ENCODE peak calls at places on chromosomes 13 and 19, in ten cellular contexts. Q is heart left ventricle; P is head of caudate nucleus; H is H54; I is IMR-90; Y is T1000; J is iris pigment epithelial cell; Z is left ventricle myocardium inferior; C is activated CD4-positive, CD25-positive, alpha-beta regulatory T cell; X is RPMI8226. L is an unnamed sample.

GRCh38 chr13:20782116-20782708 is 8.5 kb upstream of the EEF1AKMT1 start:
- DNase-seq in Q (no peak), X (peak), C (no peak), P (no peak), J (no peak), H (no peak), I (no peak), Y (no peak), Z (no peak), L (no peak)

GRCh38 chr19:6423499-6424189 is 967 bp downstream of the KHSRP start:
- DNase-seq in J (peak), Q (peak), H (peak), P (no peak), X (peak), I (peak), C (no peak), Y (no peak), Z (no peak), L (peak)

GRCh38 chr13:99405966-99406365 is 95.3 kb upstream of the TM9SF2 start:
- DNase-seq in J (no peak), Z (no peak), H (no peak), Q (no peak), C (no peak), Y (no peak), P (no peak), I (no peak), X (no peak), L (peak)

GRCh38 chr19:3099347-3100145 is 5.4 kb downstream of the GNA11 start:
- DNase-seq in Q (no peak), X (peak), H (no peak), I (no peak), Z (no peak), C (no peak), J (no peak), Y (no peak), P (no peak), L (no peak)

GRCh38 chr19:1110809-1111640 is 7.2 kb downstream of the GPX4 start:
- DNase-seq in Q (no peak), X (no peak), C (no peak), I (no peak), Y (no peak), Z (no peak), J (no peak), P (no peak), H (no peak), L (peak)

GRCh38 chr13:47044842-47045241 is 148.0 kb upstream of the HTR2A start:
- DNase-seq in J (no peak), X (no peak), C (no peak), Q (no peak), Z (no peak), P (no peak), I (no peak), H (no peak), Y (no peak), L (no peak)

GRCh38 chr13:22243519-22244197 is 572.8 kb downstream of the FGF9 start:
- DNase-seq in Y (no peak), I (no peak), X (no peak), Z (no peak), C (no peak), P (no peak), J (no peak), H (no peak), Q (no peak), L (no peak)

GRCh38 chr13:109447667-109448066 is 338.7 kb downstream of the IRS2 start:
- DNase-seq in H (no peak), I (no peak), Q (no peak), C (no peak), J (no peak), P (no peak), Y (no peak), X (no peak), Z (no peak), L (no peak)

GRCh38 chr13:44715287-44716224 is 139.4 kb upstream of the TSC22D1 start:
- DNase-seq in Y (no peak), X (no peak), Q (no peak), I (no peak), J (no peak), P (no peak), H (no peak), C (no peak), Z (no peak), L (no peak)

GRCh38 chr13:40974460-40975407 is 44.4 kb downstream of the ELF1 start:
- DNase-seq in I (peak), Y (no peak), Z (no peak), P (no peak), C (no peak), J (peak), Q (no peak), H (no peak), X (peak), L (no peak)

GRCh38 chr19:1269478-1270167 is 491 bp downstream of the CIRBP start:
- DNase-seq in H (no peak), Q (peak), C (peak), P (peak), X (peak), Y (peak), J (peak), I (peak), Z (peak), L (peak)

GRCh38 chr13:20053016-20053415 is 94.5 kb downstream of the ZMYM2 start:
- DNase-seq in X (no peak), Y (no peak), Q (peak), Z (no peak), J (no peak), H (no peak), C (no peak), I (no peak), P (no peak), L (no peak)

GRCh38 chr13:61275740-61276139 is 139.9 kb downstream of the PCDH20 start:
- DNase-seq in H (no peak), P (no peak), Q (no peak), I (no peak), X (no peak), C (no peak), Z (no peak), J (no peak), Y (no peak), L (no peak)

GRCh38 chr13:23956106-23956505 is 58.8 kb upstream of the C1QTNF9B start:
- DNase-seq in H (no peak), Z (no peak), J (peak), I (peak), P (no peak), Q (no peak), X (no peak), Y (no peak), C (no peak), L (no peak)

L was measured in posterior vena cava.